ENCODE peak calls at places on chromosomes 5 and 9, in seven cellular contexts. K, A, F, W, Y, I and M are unnamed samples.

GRCh38 chr9:81787747-81788632 is 98.6 kb upstream of the TLE1 start:
- DNase-seq in I (no peak), Y (peak), F (no peak), K (peak), W (no peak), A (no peak), M (no peak)

GRCh38 chr9:125807065-125807464 is 59.9 kb downstream of the PBX3 start:
- DNase-seq in K (peak), I (no peak), A (no peak), Y (no peak), W (no peak), F (no peak), M (no peak)

GRCh38 chr5:5340206-5340729 is 82.2 kb upstream of the ICE1 start:
- DNase-seq in Y (peak), A (peak), F (peak), I (no peak), W (peak), K (peak), M (no peak)

GRCh38 chr9:121156263-121156731 is 45.4 kb downstream of the RAB14 start:
- DNase-seq in K (no peak), F (no peak), W (no peak), I (no peak), Y (no peak), A (no peak), M (peak)

GRCh38 chr9:20988916-20989315 is 42.5 kb downstream of the HACD4 start:
- DNase-seq in W (no peak), K (no peak), Y (no peak), F (no peak), I (no peak), A (no peak), M (no peak)

GRCh38 chr5:140165921-140166270 is 9.1 kb upstream of the CYSTM1 start:
- DNase-seq in A (no peak), W (no peak), F (no peak), K (no peak), I (no peak), Y (no peak), M (no peak)

GRCh38 chr5:25851301-25851700 is 1187.1 kb downstream of the CDH9 start:
- DNase-seq in K (no peak), A (no peak), I (no peak), W (no peak), F (no peak), Y (no peak), M (no peak)

GRCh38 chr5:17185776-17186175 is 31.7 kb upstream of the BASP1 start:
- DNase-seq in K (no peak), Y (no peak), W (no peak), A (no peak), I (peak), F (no peak), M (no peak)

GRCh38 chr9:6305954-6306563 is 22.1 kb upstream of the TPD52L3 start:
- DNase-seq in K (peak), I (no peak), F (peak), Y (peak), A (peak), W (peak), M (peak)

GRCh38 chr5:82467006-82467561 is 188.9 kb upstream of the RPS23 start:
- DNase-seq in F (no peak), K (no peak), A (no peak), Y (no peak), W (peak), I (no peak), M (no peak)

GRCh38 chr5:55557123-55557522 is 22.4 kb upstream of the PLPP1 start:
- DNase-seq in A (no peak), W (no peak), K (no peak), Y (no peak), I (no peak), F (no peak), M (no peak)

GRCh38 chr9:4743131-4743875 is 2.3 kb upstream of the AK3 start:
- DNase-seq in I (no peak), K (no peak), F (no peak), A (no peak), W (peak), Y (no peak), M (no peak)

GRCh38 chr5:20470997-20471396 is 483.0 kb upstream of the CDH18 start:
- DNase-seq in I (no peak), W (no peak), K (no peak), F (no peak), Y (no peak), A (no peak), M (no peak)

GRCh38 chr5:161676109-161676508 is 9.4 kb upstream of the GABRA6 start:
- DNase-seq in A (no peak), K (peak), F (peak), Y (peak), W (peak), I (peak), M (peak)

GRCh38 chr5:107253246-107253645 is 417.5 kb downstream of the EFNA5 start:
- DNase-seq in I (no peak), F (no peak), Y (no peak), A (no peak), W (no peak), K (no peak), M (no peak)

GRCh38 chr9:114310471-114311450 is 12.1 kb upstream of the ORM1 start:
- DNase-seq in Y (no peak), A (no peak), K (no peak), W (no peak), I (no peak), F (no peak), M (no peak)

GRCh38 chr5:65032250-65032649 is 263.5 kb downstream of the CWC27 start:
- DNase-seq in A (no peak), W (no peak), K (peak), Y (no peak), F (peak), I (no peak), M (no peak)

GRCh38 chr9:116233160-116233530 is 79.6 kb downstream of the PAPPA start:
- DNase-seq in W (no peak), Y (no peak), A (no peak), I (no peak), F (no peak), K (peak), M (no peak)

GRCh38 chr5:100456615-100457014 is 78.6 kb upstream of the FAM174A start:
- DNase-seq in A (no peak), I (no peak), F (no peak), K (no peak), W (no peak), Y (no peak), M (no peak)

GRCh38 chr5:171300358-171300757 is 8.7 kb upstream of the TLX3 start:
- DNase-seq in W (no peak), A (no peak), K (no peak), I (no peak), F (no peak), Y (no peak), M (no peak)

GRCh38 chr9:116286287-116286686 is 132.7 kb downstream of the PAPPA start:
- DNase-seq in A (no peak), F (no peak), Y (no peak), K (no peak), I (no peak), W (peak), M (no peak)

GRCh38 chr9:738209-738915 is 103.1 kb upstream of the DMRT1 start:
- DNase-seq in A (peak), F (no peak), K (peak), I (no peak), Y (no peak), W (no peak), M (no peak)

GRCh38 chr5:149317281-149318048 is 27.8 kb upstream of the GRPEL2 start:
- DNase-seq in I (peak), Y (peak), K (peak), F (peak), A (peak), W (peak), M (no peak)

GRCh38 chr5:28380172-28380571 is 1341.8 kb upstream of the CDH9 start:
- DNase-seq in A (no peak), W (no peak), Y (no peak), K (no peak), I (no peak), F (no peak), M (no peak)

GRCh38 chr5:157558089-157558595 is 17.4 kb downstream of the ADAM19 start:
- DNase-seq in K (no peak), W (no peak), A (no peak), F (no peak), I (no peak), Y (peak), M (no peak)

GRCh38 chr5:6302684-6303083 is 75.7 kb downstream of the MED10 start:
- DNase-seq in Y (no peak), A (no peak), I (no peak), F (no peak), K (no peak), W (peak), M (no peak)

GRCh38 chr5:124343451-124343867 is 403.0 kb downstream of the ZNF608 start:
- DNase-seq in A (no peak), W (no peak), F (no peak), K (no peak), Y (no peak), I (no peak), M (no peak)

GRCh38 chr5:152097128-152097527 is 172.5 kb upstream of the GLRA1 start:
- DNase-seq in F (no peak), I (no peak), Y (no peak), A (no peak), W (no peak), K (no peak), M (no peak)

GRCh38 chr9:113708821-113709713 is 167.0 kb upstream of the ZNF618 start:
- DNase-seq in W (peak), I (no peak), F (no peak), K (no peak), Y (peak), A (no peak), M (no peak)

GRCh38 chr5:11385901-11386293 is 518.3 kb downstream of the CTNND2 start:
- DNase-seq in K (no peak), F (no peak), W (peak), I (no peak), A (no peak), Y (no peak), M (no peak)

GRCh38 chr5:82512025-82512424 is 233.9 kb upstream of the RPS23 start:
- DNase-seq in W (no peak), K (no peak), Y (no peak), A (no peak), I (no peak), F (no peak), M (peak)

GRCh38 chr5:76192837-76193236 is 109.7 kb downstream of the SV2C start:
- DNase-seq in F (no peak), I (no peak), W (no peak), Y (no peak), A (no peak), K (no peak), M (no peak)

GRCh38 chr9:101468116-101468515 is 32.5 kb upstream of the ALDOB start:
- DNase-seq in K (no peak), F (no peak), Y (no peak), I (no peak), W (peak), A (no peak), M (no peak)

GRCh38 chr9:99057665-99058625 is 47.0 kb upstream of the TGFBR1 start:
- DNase-seq in I (peak), F (no peak), W (no peak), A (no peak), K (no peak), Y (no peak), M (peak)

DNA sequence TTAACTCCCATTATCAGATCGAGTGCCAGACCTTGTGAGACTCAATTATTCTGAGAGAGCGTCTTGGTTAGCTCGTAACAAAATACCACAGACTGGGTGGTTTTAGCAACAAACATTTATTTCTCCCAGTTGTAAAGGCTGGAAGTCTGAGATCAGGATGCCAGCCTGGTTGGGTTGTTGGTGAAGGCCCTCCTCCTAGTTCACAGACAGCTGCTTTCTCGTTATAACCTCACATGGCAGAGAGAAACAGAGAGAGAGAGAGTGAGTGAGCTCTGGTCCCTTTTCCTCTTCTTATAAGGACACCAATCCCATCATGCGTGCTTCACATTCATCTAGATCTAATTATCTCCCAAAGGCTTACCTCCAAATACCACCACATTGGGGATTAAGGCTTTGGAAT is 114.2 kb upstream of the SLC24A2 start:
- DNase-seq in K (no peak), W (no peak), I (no peak), F (no peak), A (no peak), Y (no peak), M (no peak)
- TF ChIP-seq REST in K (no peak), W (no peak), I (no peak), F (no peak), A (no peak), Y (no peak), M (no peak)

DNA sequence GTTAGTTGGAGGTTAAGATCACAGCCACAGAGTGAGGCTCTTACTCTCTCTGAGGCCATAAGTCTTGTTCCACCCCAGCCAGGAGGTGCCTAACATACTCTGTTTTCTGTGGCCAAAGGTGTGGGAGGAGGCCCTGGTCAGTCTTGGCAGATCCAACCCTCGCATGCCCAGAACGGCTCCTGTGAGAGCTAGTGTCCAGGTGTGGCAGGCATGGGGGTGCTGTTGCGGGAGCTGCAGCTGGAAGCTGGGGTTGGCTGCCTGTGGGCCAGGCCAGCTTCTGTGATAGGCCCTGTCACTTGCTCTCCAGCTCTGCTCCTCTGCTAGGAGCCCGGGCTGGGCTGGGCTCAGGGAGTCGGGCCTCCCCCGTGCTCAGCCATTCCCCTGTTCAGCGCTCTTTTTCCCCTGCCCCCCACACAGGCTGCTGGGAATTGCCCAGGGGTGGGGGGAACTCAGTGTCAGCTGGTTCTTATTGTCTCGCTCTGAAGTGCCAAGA is 31.6 kb downstream of the IER5L start:
- DNase-seq in F (no peak), K (no peak), W (no peak), I (no peak), A (no peak), Y (no peak), M (no peak)
- TF ChIP-seq REST in F (no peak), K (no peak), W (no peak), I (no peak), A (no peak), Y (no peak), M (no peak)

DNA sequence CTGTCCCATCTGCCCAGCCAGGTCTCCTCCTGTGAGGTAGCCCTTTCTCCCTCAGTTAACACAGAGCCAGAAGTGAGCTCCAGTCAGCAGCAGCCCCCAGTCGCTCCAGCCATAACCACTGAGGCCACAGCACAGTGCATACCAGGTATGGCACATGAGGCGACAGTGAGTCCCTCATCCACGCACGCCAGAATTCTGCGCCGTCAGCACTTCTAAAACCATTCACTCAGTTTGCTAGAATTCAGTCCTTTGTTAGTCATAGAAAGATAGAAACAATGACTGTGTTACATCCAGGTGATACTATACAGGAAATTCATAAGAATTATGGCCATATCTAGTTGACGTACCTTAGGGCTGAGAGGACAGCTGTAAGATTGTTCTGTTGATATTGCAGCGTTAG is 88.5 kb downstream of the KIAA1958 start:
- DNase-seq in Y (no peak), F (no peak), I (no peak), A (no peak), K (no peak), W (no peak), M (no peak)
- TF ChIP-seq REST in Y (no peak), F (no peak), I (no peak), A (no peak), K (no peak), W (no peak), M (no peak)

DNA sequence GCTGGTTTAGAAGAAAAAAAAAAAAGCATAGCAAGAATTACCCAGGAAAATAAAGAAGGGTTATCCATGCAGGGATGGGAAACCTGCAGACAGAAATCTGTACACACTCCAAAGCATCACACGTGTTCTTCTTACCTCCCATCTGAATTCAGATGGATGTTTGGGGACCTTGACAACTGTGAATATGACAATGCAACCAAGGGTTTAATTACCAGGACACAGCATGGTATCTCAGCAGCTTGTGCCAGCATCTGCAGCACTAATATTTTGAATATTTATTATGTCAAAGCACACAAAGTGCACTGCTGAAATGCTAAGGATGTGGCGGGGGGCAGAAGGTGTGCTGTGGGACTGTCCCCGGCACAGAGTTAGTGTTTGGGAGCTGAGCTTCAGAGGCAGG is 47.9 kb downstream of the SLIT3 start:
- DNase-seq in Y (no peak), K (no peak), F (no peak), A (no peak), W (no peak), I (no peak), M (no peak)
- TF ChIP-seq REST in Y (no peak), K (no peak), F (no peak), A (no peak), W (no peak), I (no peak), M (no peak)

GRCh38 chr5:322281-322941 is 897 bp downstream of the AHRR start:
- DNase-seq in K (no peak), A (no peak), Y (no peak), F (no peak), W (peak), I (peak), M (no peak)
- TF ChIP-seq REST in K (no peak), A (no peak), Y (no peak), F (no peak), W (no peak), I (no peak), M (no peak)

GRCh38 chr9:14843163-14843562 is 67.1 kb downstream of the FREM1 start:
- DNase-seq in W (no peak), Y (no peak), K (no peak), I (no peak), F (no peak), A (no peak), M (no peak)

GRCh38 chr9:14836885-14837284 is 73.3 kb downstream of the FREM1 start:
- DNase-seq in Y (no peak), I (no peak), K (no peak), W (no peak), F (no peak), A (no peak), M (no peak)

GRCh38 chr9:14846871-14847311 is 63.3 kb downstream of the FREM1 start:
- DNase-seq in K (peak), I (peak), Y (peak), F (peak), W (peak), A (peak), M (no peak)

GRCh38 chr9:14838701-14839100 is 71.5 kb downstream of the FREM1 start:
- DNase-seq in I (no peak), W (no peak), F (no peak), Y (no peak), A (no peak), K (no peak), M (no peak)

DNA sequence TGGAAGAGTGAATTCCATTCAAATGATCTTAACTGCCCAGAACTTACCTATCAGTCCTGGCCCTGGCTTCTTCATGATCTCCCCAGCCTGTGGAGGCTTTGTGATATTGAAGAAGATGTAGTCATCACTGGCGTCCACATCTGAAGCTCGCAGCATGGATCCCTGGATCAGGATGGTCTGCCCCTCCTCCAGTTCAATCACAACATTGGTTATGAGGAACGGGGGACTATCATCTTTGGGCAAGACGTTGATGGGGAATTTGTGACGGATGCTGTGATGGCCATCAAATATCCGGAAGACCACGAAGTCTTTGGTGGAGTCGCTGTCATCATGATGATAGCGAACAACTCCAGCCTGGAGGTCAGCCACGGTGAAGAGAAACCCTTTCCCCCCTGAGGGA is 68.0 kb downstream of the FREM1 start:
- DNase-seq in W (no peak), A (no peak), F (no peak), I (no peak), Y (no peak), K (no peak), M (no peak)
- TF ChIP-seq REST in W (no peak), A (no peak), F (no peak), I (no peak), Y (no peak), K (no peak), M (no peak)